ENCODE peak calls at places on chromosomes 12 and 14, in nine cellular contexts. O is NCI-H1105; H is activated naive CD8-positive, alpha-beta T cell treated with anti-CD3 and anti-CD28 coated beads, Interleukin-2, amount 50 U/mL, for 16 hours; G is ELF-1; N is Calu3; X is non-pigmented ciliary epithelial cell; L is AG09309; C is T-cell; Z is CD4-positive, alpha-beta memory T cell. P is an unnamed sample.

GRCh38 chr14:100554082-100554677 is 33.0 kb downstream of the BEGAIN start:
- DNase-seq in X (no peak), L (no peak), N (peak; percentile 74), G (no peak), Z (no peak), O (no peak), H (no peak), C (no peak), P (no peak)

GRCh38 chr12:95184119-95184518 is 33.1 kb downstream of the FGD6 start:
- DNase-seq in L (no peak), N (no peak), C (no peak), O (no peak), G (no peak), Z (no peak), H (no peak), X (no peak), P (no peak)

GRCh38 chr12:48197549-48197966 is 5.5 kb downstream of the OR10AD1 start:
- DNase-seq in Z (peak; percentile 51), H (no peak), X (no peak), N (peak; percentile 8), L (no peak), C (no peak), G (no peak), O (no peak), P (no peak)

GRCh38 chr12:24496755-24497154 is 452.1 kb downstream of the BCAT1 start:
- DNase-seq in L (no peak), O (no peak), C (no peak), G (no peak), H (no peak), N (no peak), Z (no peak), X (peak; percentile 54), P (no peak)

GRCh38 chr14:54772451-54772881 is 130.2 kb downstream of the GCH1 start:
- DNase-seq in G (no peak), C (no peak), X (no peak), O (no peak), H (no peak), L (no peak), Z (no peak), N (no peak), P (no peak)

GRCh38 chr12:26319511-26319910 is 124.1 kb downstream of the SSPN start:
- DNase-seq in C (no peak), Z (no peak), L (no peak), G (no peak), X (peak; percentile 26), N (no peak), O (no peak), H (no peak), P (no peak)

GRCh38 chr14:68191567-68192321 is 372.2 kb downstream of the RAD51B start:
- DNase-seq in X (no peak), L (no peak), C (no peak), Z (no peak), O (no peak), G (no peak), N (peak; percentile 55), H (no peak), P (no peak)

GRCh38 chr14:72961579-72962335 is 35.5 kb downstream of the DCAF4 start:
- DNase-seq in L (no peak), G (peak; percentile 12), X (no peak), O (no peak), N (peak; percentile 70), H (no peak), Z (no peak), C (no peak), P (no peak)

GRCh38 chr12:5988659-5989116 is 43.6 kb upstream of the ANO2 start:
- DNase-seq in L (peak; percentile 18), O (peak; percentile 71), C (peak; percentile 54), N (peak; percentile 84), H (peak; percentile 55), X (peak; percentile 10), G (peak; percentile 89), Z (peak; percentile 47), P (peak; percentile 59)

GRCh38 chr14:50403433-50403832 is 6.8 kb upstream of the CDKL1 start:
- DNase-seq in L (no peak), O (no peak), N (no peak), C (no peak), X (no peak), G (peak; percentile 14), Z (no peak), H (no peak), P (no peak)

GRCh38 chr12:52427083-52427482 is 7.1 kb downstream of the KRT75 start:
- DNase-seq in L (no peak), Z (no peak), N (no peak), C (no peak), H (no peak), X (no peak), O (no peak), G (no peak), P (no peak)

GRCh38 chr14:36020120-36021029 is 156.1 kb downstream of the PTCSC3 start:
- DNase-seq in L (no peak), G (no peak), N (no peak), C (no peak), Z (no peak), X (no peak), O (peak; percentile 22), H (no peak), P (no peak)

GRCh38 chr12:51951199-51951842 is at the start of gene ACVR1B:
- DNase-seq in N (peak; percentile 80), G (peak; percentile 87), L (peak; percentile 42), O (peak; percentile 80), C (peak; percentile 91), Z (peak; percentile 92), H (peak; percentile 76), X (peak; percentile 59), P (peak; percentile 88)

GRCh38 chr12:1918875-1919236 is 404 bp upstream of the CACNA2D4 start:
- DNase-seq in G (no peak), N (no peak), C (no peak), X (no peak), O (no peak), L (no peak), Z (no peak), H (no peak), P (no peak)

GRCh38 chr12:12804011-12804410 is 9.1 kb upstream of the DDX47 start:
- DNase-seq in G (no peak), C (no peak), O (no peak), N (peak; percentile 59), Z (no peak), X (no peak), L (no peak), H (no peak), P (no peak)

GRCh38 chr12:8913702-8914032 is 642 bp upstream of the PHC1 start:
- DNase-seq in Z (no peak), N (no peak), G (no peak), X (no peak), C (no peak), O (peak; percentile 58), H (no peak), L (no peak), P (no peak)

GRCh38 chr12:88897723-88898122 is 317.5 kb upstream of the KITLG start:
- DNase-seq in X (no peak), Z (no peak), G (no peak), L (no peak), H (no peak), O (no peak), C (no peak), N (no peak), P (no peak)

GRCh38 chr14:71692496-71692895 is 239.7 kb upstream of the RGS6 start:
- DNase-seq in X (no peak), O (no peak), H (no peak), C (no peak), L (no peak), G (no peak), Z (no peak), N (no peak), P (no peak)

GRCh38 chr14:69354383-69355154 is 43.5 kb downstream of the ERH start:
- DNase-seq in H (peak; percentile 34), C (peak; percentile 40), G (no peak), X (no peak), L (no peak), O (no peak), N (peak; percentile 13), Z (peak; percentile 77), P (peak; percentile 41)

GRCh38 chr12:123889000-123889399 is 83.6 kb downstream of the CCDC92 start:
- DNase-seq in O (no peak), H (no peak), Z (no peak), X (no peak), C (no peak), N (no peak), G (no peak), L (no peak), P (no peak)